ENCODE peak calls at places on chromosomes 5 and 9, in four cellular contexts. T, V, H and P are unnamed samples.
A peak's percentile ranks its signal among the peaks of the same experiment; 100 is the strongest.

GRCh38 chr9:92725726-92726125 is 38.9 kb downstream of the BICD2 start:
- DNase-seq in H (no peak), T (no peak), V (no peak), P (peak; percentile 9)

GRCh38 chr5:138662599-138662998 is 87.4 kb upstream of the HSPA9 start:
- DNase-seq in V (no peak), H (peak; percentile 26), T (no peak), P (no peak)

GRCh38 chr9:33165263-33166151 is 1.6 kb downstream of the B4GALT1 start:
- DNase-seq in H (peak; percentile 85), T (peak; percentile 78), V (peak; percentile 98), P (peak; percentile 82)

GRCh38 chr5:172906436-172906835 is 52.8 kb upstream of the RPL26L1 start:
- DNase-seq in T (peak; percentile 57), H (peak; percentile 68), V (peak; percentile 76), P (no peak)

GRCh38 chr5:174717826-174718455 is 6.4 kb upstream of the MSX2 start:
- DNase-seq in V (no peak), T (no peak), H (no peak), P (no peak)

GRCh38 chr9:128005938-128006337 is 25.1 kb upstream of the EEIG1 start:
- DNase-seq in V (peak; percentile 37), T (no peak), H (peak; percentile 26), P (peak; percentile 88)

GRCh38 chr9:110076894-110077725 is 130.8 kb downstream of the C9orf152 start:
- DNase-seq in V (peak; percentile 63), T (peak; percentile 66), H (peak; percentile 83), P (no peak)

GRCh38 chr9:129826344-129826743 is 2.4 kb upstream of the TOR1A start:
- DNase-seq in T (no peak), H (no peak), V (no peak), P (no peak)

GRCh38 chr5:98768160-98769005 is 5.1 kb upstream of the RGMB start:
- DNase-seq in T (peak; percentile 59), H (peak; percentile 86), V (peak; percentile 71), P (no peak)

GRCh38 chr5:134079748-134080581 is 34.5 kb upstream of the TCF7 start:
- DNase-seq in V (no peak), H (no peak), T (no peak), P (no peak)

GRCh38 chr9:23686257-23686656 is 139.8 kb downstream of the ELAVL2 start:
- DNase-seq in V (no peak), H (peak; percentile 0), T (no peak), P (no peak)

GRCh38 chr5:36946101-36946500 is 69.5 kb downstream of the NIPBL start:
- DNase-seq in H (no peak), T (no peak), V (no peak), P (no peak)

GRCh38 chr5:173472164-173472563 is 143.9 kb upstream of the STC2 start:
- DNase-seq in V (peak; percentile 98), H (peak; percentile 96), T (peak; percentile 93), P (peak; percentile 89)

GRCh38 chr9:6272229-6272597 is 56.0 kb upstream of the TPD52L3 start:
- DNase-seq in H (peak; percentile 8), T (peak; percentile 60), V (peak; percentile 96), P (no peak)

GRCh38 chr5:126099077-126099476 is 324.1 kb upstream of the GRAMD2B start:
- DNase-seq in V (no peak), H (no peak), T (no peak), P (no peak)

GRCh38 chr5:72543365-72543764 is 36.2 kb upstream of the ZNF366 start:
- DNase-seq in V (peak; percentile 94), T (peak; percentile 49), H (peak; percentile 73), P (no peak)

GRCh38 chr5:19270153-19270552 is 717.8 kb downstream of the CDH18 start:
- DNase-seq in T (no peak), H (no peak), V (no peak), P (no peak)

GRCh38 chr5:57750282-57750681 is 267.7 kb upstream of the ACTBL2 start:
- DNase-seq in H (no peak), T (no peak), V (no peak), P (no peak)

GRCh38 chr5:98173334-98173733 is 600.1 kb upstream of the RGMB start:
- DNase-seq in H (peak; percentile 76), V (peak; percentile 24), T (peak; percentile 50), P (no peak)

GRCh38 chr5:181070523-181070922 is 30.5 kb downstream of the BTNL9 start:
- DNase-seq in H (no peak), T (no peak), V (no peak), P (no peak)

GRCh38 chr5:1014346-1014745 is 5.7 kb downstream of the NKD2 start:
- DNase-seq in H (no peak), V (no peak), T (no peak), P (no peak)

GRCh38 chr9:27184556-27185351 is 75.7 kb downstream of the TEK start:
- DNase-seq in H (no peak), T (peak; percentile 66), V (peak; percentile 37), P (no peak)

GRCh38 chr5:23419115-23419514 is 88.3 kb upstream of the PRDM9 start:
- DNase-seq in H (no peak), V (peak; percentile 9), T (no peak), P (no peak)

GRCh38 chr5:38692346-38692745 is 135.9 kb upstream of the LIFR start:
- DNase-seq in H (no peak), T (no peak), V (peak; percentile 87), P (no peak)